ENCODE peak calls at places on chromosome 10, in six cellular contexts. B, Y, Z, T, D and I are unnamed samples.

GRCh38 chr10:102009801-102010425 is 46.1 kb downstream of the ARMH3 start:
- DNase-seq in B (peak; percentile 63), T (peak; percentile 80), Z (peak; percentile 94), Y (peak; percentile 47), D (peak; percentile 48), I (no peak)

GRCh38 chr10:121610798-121611325 is 12.6 kb upstream of the FGFR2 start:
- DNase-seq in Y (no peak), B (no peak), T (no peak), D (no peak), Z (no peak), I (no peak)

GRCh38 chr10:79346388-79347225 is 662 bp upstream of the PPIF start:
- DNase-seq in T (no peak), Y (no peak), B (no peak), Z (no peak), D (no peak), I (no peak)

GRCh38 chr10:67976292-67977245 is 92.1 kb downstream of the SIRT1 start:
- DNase-seq in Y (peak; percentile 81), B (peak; percentile 25), T (no peak), D (no peak), Z (no peak), I (no peak)

GRCh38 chr10:60607409-60607808 is 170.9 kb upstream of the CDK1 start:
- DNase-seq in Y (no peak), T (no peak), B (no peak), D (no peak), Z (no peak), I (no peak)

GRCh38 chr10:12195603-12196506 is at the start of the genes CDC123 and NUDT5:
- DNase-seq in B (peak; percentile 67), D (peak; percentile 89), Z (peak; percentile 96), T (peak; percentile 90), Y (peak; percentile 86), I (peak; percentile 96)

GRCh38 chr10:124088944-124089343 is 4.5 kb downstream of the CHST15 start:
- DNase-seq in T (peak; percentile 6), Y (no peak), B (no peak), Z (no peak), D (peak; percentile 46), I (no peak)

GRCh38 chr10:124138195-124138882 is 44.9 kb upstream of the CHST15 start:
- DNase-seq in T (no peak), Y (no peak), B (no peak), D (no peak), Z (peak; percentile 59), I (no peak)

GRCh38 chr10:57689898-57690297 is 577.8 kb downstream of the IPMK start:
- DNase-seq in Y (no peak), B (no peak), D (no peak), T (no peak), Z (no peak), I (no peak)

GRCh38 chr10:106973301-106973700 is 191.2 kb downstream of the SORCS1 start:
- DNase-seq in T (no peak), Z (no peak), B (no peak), Y (no peak), D (no peak), I (peak; percentile 17)

GRCh38 chr10:100519321-100520051 is at the start of gene SEC31B:
- DNase-seq in D (no peak), Y (peak; percentile 46), T (no peak), Z (peak; percentile 44), B (no peak), I (no peak)

GRCh38 chr10:130380056-130380455 is 243.9 kb downstream of the GLRX3 start:
- DNase-seq in T (no peak), Y (no peak), D (no peak), Z (no peak), B (no peak), I (no peak)

GRCh38 chr10:27713906-27714305 is 31.7 kb downstream of the MKX start:
- DNase-seq in Y (no peak), T (no peak), Z (peak; percentile 77), B (no peak), D (no peak), I (no peak)

GRCh38 chr10:100878291-100878910 is 34.4 kb upstream of the SLF2 start:
- DNase-seq in D (no peak), Z (peak; percentile 88), B (peak; percentile 40), T (peak; percentile 45), Y (no peak), I (no peak)

GRCh38 chr10:69774596-69774995 is 27.1 kb upstream of the COL13A1 start:
- DNase-seq in D (no peak), Y (no peak), Z (no peak), T (no peak), B (no peak), I (no peak)

GRCh38 chr10:88108115-88108610 is 244.7 kb downstream of the PTEN start:
- DNase-seq in Y (no peak), D (no peak), Z (no peak), B (no peak), T (peak; percentile 61), I (peak; percentile 81)

GRCh38 chr10:70740441-70741288 is 44.5 kb downstream of the TBATA start:
- DNase-seq in Z (no peak), D (no peak), T (no peak), Y (no peak), B (no peak), I (no peak)

GRCh38 chr10:70053212-70053895 is 708 bp downstream of the MACROH2A2 start:
- DNase-seq in Y (no peak), Z (peak; percentile 70), B (no peak), D (no peak), T (no peak), I (no peak)

GRCh38 chr10:30422981-30423654 is 10.9 kb upstream of the MAP3K8 start:
- DNase-seq in Y (peak; percentile 40), Z (peak; percentile 89), B (peak; percentile 32), D (peak; percentile 56), T (no peak), I (no peak)

GRCh38 chr10:81814842-81815241 is 60.2 kb upstream of the NRG3 start:
- DNase-seq in T (no peak), Z (no peak), B (no peak), Y (no peak), D (no peak), I (no peak)

GRCh38 chr10:88902328-88902789 is 22.3 kb downstream of the STAMBPL1 start:
- DNase-seq in B (no peak), Y (no peak), D (no peak), T (no peak), Z (no peak), I (no peak)

GRCh38 chr10:28733647-28734046 is 56.3 kb downstream of the BAMBI start:
- DNase-seq in B (no peak), D (no peak), Z (no peak), Y (no peak), T (no peak), I (no peak)

GRCh38 chr10:909831-910230 is 21.7 kb downstream of the LARP4B start:
- DNase-seq in Z (peak; percentile 77), D (no peak), B (peak; percentile 27), T (no peak), Y (no peak), I (no peak)

GRCh38 chr10:18606051-18606730 is 45.2 kb downstream of the NSUN6 start:
- DNase-seq in D (no peak), B (no peak), Z (no peak), T (no peak), Y (no peak), I (no peak)

GRCh38 chr10:63375006-63375405 is 90.8 kb downstream of the JMJD1C start:
- DNase-seq in B (no peak), Z (peak; percentile 37), D (no peak), T (no peak), Y (no peak), I (no peak)

GRCh38 chr10:131779661-131780394 is 121.0 kb upstream of the PPP2R2D start:
- DNase-seq in Y (peak; percentile 10), T (no peak), Z (no peak), B (no peak), D (no peak), I (no peak)

GRCh38 chr10:131776496-131776895 is 124.3 kb upstream of the PPP2R2D start:
- DNase-seq in Y (peak; percentile 15), B (no peak), Z (no peak), T (no peak), D (no peak), I (no peak)

GRCh38 chr10:131777162-131777561 is 123.6 kb upstream of the PPP2R2D start:
- DNase-seq in T (no peak), Y (no peak), D (no peak), Z (no peak), B (no peak), I (no peak)

GRCh38 chr10:131778385-131778784 is 122.4 kb upstream of the PPP2R2D start:
- DNase-seq in Y (peak; percentile 7), T (no peak), D (no peak), Z (no peak), B (no peak), I (no peak)

GRCh38 chr10:131777921-131778320 is 122.9 kb upstream of the PPP2R2D start:
- DNase-seq in T (no peak), D (no peak), B (no peak), Y (peak; percentile 3), Z (no peak), I (no peak)
- H3K9me3 ChIP-seq in T (no peaks in the 10 kb centered on the region), D (peaks cover 2% of the 10 kb centered on the region), B (peaks cover 40% of the 10 kb centered on the region), Y (peaks cover 24% of the 10 kb centered on the region), Z (peaks cover 30% of the 10 kb centered on the region), I (peaks cover 35% of the 10 kb centered on the region)

DNA sequence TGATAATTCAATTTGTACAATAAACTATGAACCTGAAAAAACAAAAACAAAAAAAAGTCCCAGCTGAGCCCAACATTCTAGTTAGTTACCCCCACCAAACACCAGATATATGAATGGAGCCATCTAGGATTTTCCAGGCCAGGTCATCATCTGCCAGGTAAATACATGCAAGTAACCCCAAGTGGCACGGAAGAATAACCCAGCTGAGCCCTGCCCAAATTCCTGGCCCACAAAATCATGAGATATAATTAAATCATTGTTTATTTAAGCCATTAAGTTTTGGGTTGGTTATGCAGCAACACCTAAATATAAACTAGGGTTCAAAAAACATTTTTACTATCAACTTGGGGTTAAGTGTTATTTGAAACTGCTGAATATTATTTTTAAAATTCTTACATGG is 19.0 kb downstream of the PARD3 start:
- DNase-seq in T (no peak), Z (no peak), D (no peak), Y (no peak), B (no peak), I (no peak)
- H3K9me3 ChIP-seq in T (no peaks in the 10 kb centered on the region), Z (no peaks in the 10 kb centered on the region), D (no peaks in the 10 kb centered on the region), Y (no peaks in the 10 kb centered on the region), B (no peaks in the 10 kb centered on the region), I (no peaks in the 10 kb centered on the region)

GRCh38 chr10:38112159-38112558 is 18.0 kb downstream of the ZNF37A start:
- DNase-seq in D (no peak), T (no peak), B (no peak), Y (no peak), Z (no peak), I (no peak)
- H3K9me3 ChIP-seq in D (peaks cover 36% of the 10 kb centered on the region), T (peaks cover 3% of the 10 kb centered on the region), B (peaks cover 39% of the 10 kb centered on the region), Y (peaks cover 47% of the 10 kb centered on the region), Z (peaks cover 89% of the 10 kb centered on the region), I (peaks cover 98% of the 10 kb centered on the region)

GRCh38 chr10:120578890-120579289 is 121.9 kb downstream of the PLPP4 start:
- DNase-seq in D (no peak), Z (no peak), Y (no peak), T (no peak), B (no peak), I (no peak)

GRCh38 chr10:120583424-120584108 is 126.5 kb downstream of the PLPP4 start:
- DNase-seq in D (no peak), T (no peak), Z (no peak), B (no peak), Y (no peak), I (no peak)

GRCh38 chr10:120582753-120583152 is 125.7 kb downstream of the PLPP4 start:
- DNase-seq in Z (no peak), T (peak; percentile 57), B (no peak), D (no peak), Y (no peak), I (no peak)

GRCh38 chr10:120580651-120581259 is 123.7 kb downstream of the PLPP4 start:
- DNase-seq in D (no peak), T (no peak), Z (no peak), Y (no peak), B (no peak), I (no peak)

GRCh38 chr10:120581496-120581895 is 124.5 kb downstream of the PLPP4 start:
- DNase-seq in B (no peak), T (no peak), D (no peak), Y (no peak), Z (no peak), I (no peak)
- H3K9me3 ChIP-seq in B (peaks cover 4% of the 10 kb centered on the region), T (no peaks in the 10 kb centered on the region), D (no peaks in the 10 kb centered on the region), Y (no peaks in the 10 kb centered on the region), Z (no peaks in the 10 kb centered on the region), I (no peaks in the 10 kb centered on the region)